ENCODE peak calls at places on chromosomes 13 and 19, in eight cellular contexts. O is testis; B is CD8-positive, alpha-beta T cell; M is germinal center; L is C1 segment of cervical spinal cord; T is H54; Q is GM12864; X is DMS53. H is an unnamed sample.

GRCh38 chr19:30426864-30427263 is 54.7 kb downstream of the ZNF536 start:
- DNase-seq in O (no peak), B (no peak), M (no peak), L (no peak), T (no peak), Q (no peak), X (no peak), H (no peak)

GRCh38 chr13:99555149-99555548 is 53.9 kb downstream of the TM9SF2 start:
- DNase-seq in O (no peak), B (no peak), M (no peak), L (no peak), T (no peak), Q (no peak), X (no peak), H (no peak)

GRCh38 chr13:32311188-32311897 is 3.8 kb downstream of the ZAR1L start:
- DNase-seq in O (no peak), B (no peak), M (no peak), L (no peak), T (no peak), Q (no peak), X (no peak), H (no peak)

GRCh38 chr13:48235100-48235813 is 2.3 kb downstream of the ITM2B start:
- DNase-seq in O (peak; percentile 62), B (no peak), M (no peak), L (peak; percentile 25), T (no peak), Q (peak; percentile 25), X (peak; percentile 21), H (no peak)

GRCh38 chr19:44600466-44600865 is 12.9 kb upstream of the IGSF23 start:
- DNase-seq in O (no peak), B (no peak), M (no peak), L (no peak), T (no peak), Q (no peak), X (no peak), H (no peak)

GRCh38 chr13:30429721-30430694 is 7.7 kb downstream of the UBE2L5 start:
- DNase-seq in O (no peak), B (no peak), M (no peak), L (no peak), T (peak; percentile 41), Q (no peak), X (peak; percentile 39), H (no peak)

GRCh38 chr19:1646931-1647663 is 5.3 kb downstream of the TCF3 start:
- DNase-seq in O (no peak), B (no peak), M (peak; percentile 40), L (no peak), T (no peak), Q (no peak), X (no peak), H (no peak)

GRCh38 chr13:113781571-113781970 is 22.5 kb downstream of the TMEM255B start:
- DNase-seq in O (no peak), B (no peak), M (no peak), L (no peak), T (no peak), Q (no peak), X (no peak), H (no peak)

GRCh38 chr19:50432221-50432626 is 468 bp upstream of the MYBPC2 start:
- DNase-seq in O (no peak), B (no peak), M (no peak), L (no peak), T (no peak), Q (no peak), X (peak; percentile 47), H (no peak)

GRCh38 chr13:106038752-106039151 is 496.7 kb downstream of the EFNB2 start:
- DNase-seq in O (no peak), B (no peak), M (no peak), L (no peak), T (peak; percentile 48), Q (no peak), X (no peak), H (no peak)

GRCh38 chr13:30033681-30034447 is 183.4 kb upstream of the UBL3 start:
- DNase-seq in O (no peak), B (no peak), M (no peak), L (peak; percentile 13), T (peak; percentile 51), Q (no peak), X (peak; percentile 70), H (no peak)

GRCh38 chr13:31797154-31797775 is 57.9 kb downstream of the RXFP2 start:
- DNase-seq in O (no peak), B (no peak), M (no peak), L (no peak), T (peak; percentile 16), Q (no peak), X (peak; percentile 68), H (no peak)

GRCh38 chr19:45887311-45887710 is 1.4 kb upstream of the IRF2BP1 start:
- DNase-seq in O (no peak), B (no peak), M (no peak), L (no peak), T (no peak), Q (no peak), X (no peak), H (no peak)

GRCh38 chr19:18867199-18867598 is 28.8 kb downstream of the CERS1 start:
- DNase-seq in O (no peak), B (no peak), M (no peak), L (peak; percentile 37), T (no peak), Q (no peak), X (no peak), H (no peak)

GRCh38 chr13:60759499-60759898 is 362.5 kb downstream of the TDRD3 start:
- DNase-seq in O (no peak), B (no peak), M (no peak), L (no peak), T (no peak), Q (no peak), X (no peak), H (no peak)

GRCh38 chr13:62046512-62046911 is 630.9 kb upstream of the PCDH20 start:
- DNase-seq in O (no peak), B (no peak), M (no peak), L (no peak), T (no peak), Q (no peak), X (no peak), H (no peak)

GRCh38 chr19:46975011-46975917 is 44.4 kb upstream of the NPAS1 start:
- DNase-seq in O (no peak), B (no peak), M (no peak), L (no peak), T (no peak), Q (no peak), X (no peak), H (no peak)

GRCh38 chr13:99496322-99497142 is 4.7 kb upstream of the TM9SF2 start:
- DNase-seq in O (peak; percentile 94), B (peak; percentile 52), M (no peak), L (peak; percentile 47), T (peak; percentile 40), Q (peak; percentile 88), X (peak; percentile 1), H (peak; percentile 26)

GRCh38 chr19:48158210-48158790 is 11.8 kb downstream of the LIG1 start:
- DNase-seq in O (no peak), B (no peak), M (no peak), L (no peak), T (no peak), Q (no peak), X (no peak), H (no peak)

GRCh38 chr13:45315520-45316167 is 25.3 kb downstream of the TPT1 start:
- DNase-seq in O (no peak), B (no peak), M (no peak), L (no peak), T (no peak), Q (no peak), X (peak; percentile 18), H (no peak)

H was measured in ascending aorta.